ENCODE peak calls at places on chromosome 17, in nine cellular contexts. X, H, I, C, J, E, V, O and F are unnamed samples.

GRCh38 chr17:36940313-36941264 is 3.3 kb downstream of the LHX1 start:
- DNase-seq in J (no peak), C (no peak), X (no peak), O (no peak), V (no peak), H (no peak), E (no peak), I (no peak), F (no peak)

GRCh38 chr17:327296-327695 is 25.3 kb downstream of the RPH3AL start:
- DNase-seq in H (no peak), I (no peak), V (no peak), O (no peak), E (no peak), X (no peak), J (peak), C (no peak), F (peak)

GRCh38 chr17:19728114-19728495 is 11.7 kb upstream of the SLC47A2 start:
- DNase-seq in X (peak), H (no peak), E (peak), O (peak), C (peak), J (peak), V (no peak), I (peak), F (no peak)

GRCh38 chr17:47221154-47221553 is 12.0 kb downstream of the MYL4 start:
- DNase-seq in X (no peak), O (no peak), V (no peak), C (no peak), H (no peak), I (no peak), J (no peak), E (no peak), F (no peak)

GRCh38 chr17:82551779-82552457 is 32.4 kb downstream of the FOXK2 start:
- DNase-seq in J (peak), V (peak), H (no peak), C (peak), X (peak), I (peak), E (peak), O (no peak), F (peak)

GRCh38 chr17:64074704-64075484 is 54.5 kb upstream of the ICAM2 start:
- DNase-seq in X (peak), H (no peak), V (no peak), I (peak), E (no peak), C (no peak), J (no peak), O (peak), F (no peak)

GRCh38 chr17:72440961-72441360 is 320.1 kb downstream of the SOX9 start:
- DNase-seq in V (no peak), C (no peak), I (no peak), J (no peak), X (no peak), H (no peak), E (no peak), O (no peak), F (no peak)

GRCh38 chr17:69325518-69326301 is 1.2 kb downstream of the ABCA5 start:
- DNase-seq in J (no peak), X (no peak), H (no peak), E (no peak), C (no peak), I (peak), O (no peak), V (no peak), F (no peak)

GRCh38 chr17:34603974-34604373 is 24.6 kb downstream of the TMEM132E start:
- DNase-seq in C (no peak), I (no peak), J (no peak), O (no peak), E (no peak), X (no peak), H (no peak), V (no peak), F (no peak)

GRCh38 chr17:35144840-35145239 is 2.7 kb upstream of the NLE1 start:
- DNase-seq in I (no peak), C (no peak), J (no peak), X (no peak), V (no peak), O (no peak), H (no peak), E (no peak), F (no peak)

GRCh38 chr17:64707077-64707591 is 45.0 kb upstream of the SMURF2 start:
- DNase-seq in V (no peak), C (peak), J (peak), O (peak), H (no peak), X (peak), E (peak), I (peak), F (no peak)

GRCh38 chr17:62321451-62321850 is 58.9 kb upstream of the EFCAB3 start:
- DNase-seq in J (no peak), O (no peak), H (no peak), V (no peak), I (no peak), C (peak), E (no peak), X (peak), F (no peak)

GRCh38 chr17:57256708-57257112 is 387 bp downstream of the MSI2 start:
- DNase-seq in J (no peak), V (peak), X (peak), O (no peak), C (no peak), I (peak), H (no peak), E (no peak), F (peak)

GRCh38 chr17:44331249-44331760 is 6.7 kb upstream of the SLC25A39 start:
- DNase-seq in E (peak), C (peak), V (peak), H (no peak), X (peak), O (no peak), J (no peak), I (peak), F (peak)

GRCh38 chr17:33983824-33984574 is 271.1 kb upstream of the CCL2 start:
- DNase-seq in J (no peak), I (no peak), H (no peak), C (no peak), X (no peak), E (no peak), O (no peak), V (no peak), F (no peak)

GRCh38 chr17:6195123-6195522 is 124.9 kb downstream of the WSCD1 start:
- DNase-seq in O (no peak), J (no peak), X (no peak), V (no peak), I (no peak), E (peak), H (no peak), C (no peak), F (no peak)

GRCh38 chr17:18229254-18229653 is 3.8 kb downstream of the LLGL1 start:
- DNase-seq in O (no peak), I (no peak), H (no peak), C (no peak), V (no peak), E (no peak), X (no peak), J (no peak), F (no peak)

GRCh38 chr17:79950306-79950705 is 85.4 kb downstream of the TBC1D16 start:
- DNase-seq in H (no peak), X (no peak), E (no peak), O (no peak), V (no peak), C (no peak), I (peak), J (peak), F (no peak)

GRCh38 chr17:59825533-59826316 is 67.0 kb downstream of the TUBD1 start:
- DNase-seq in X (peak), V (no peak), I (no peak), O (no peak), J (no peak), C (peak), E (no peak), H (no peak), F (no peak)

GRCh38 chr17:82752371-82753200 is 721 bp downstream of the TBCD start:
- DNase-seq in H (no peak), V (peak), E (no peak), J (no peak), C (no peak), O (no peak), I (no peak), X (peak), F (no peak)

GRCh38 chr17:35252646-35253045 is 9.8 kb downstream of the SLFN5 start:
- DNase-seq in E (no peak), V (no peak), O (no peak), I (peak), X (peak), H (no peak), J (no peak), C (no peak), F (no peak)

GRCh38 chr17:32722733-32723132 is 154.2 kb downstream of the MYO1D start:
- DNase-seq in H (no peak), V (no peak), C (peak), I (no peak), J (no peak), O (no peak), E (no peak), X (no peak), F (no peak)

GRCh38 chr17:73720187-73720834 is 76.1 kb upstream of the SDK2 start:
- DNase-seq in O (no peak), I (no peak), J (no peak), C (no peak), E (no peak), V (peak), X (no peak), H (no peak), F (peak)

GRCh38 chr17:26775219-26775822 is 518.6 kb upstream of the WSB1 start:
- DNase-seq in E (no peak), J (no peak), I (no peak), C (no peak), O (no peak), H (no peak), X (no peak), V (no peak), F (no peak)

GRCh38 chr17:40515491-40516041 is 14.1 kb upstream of the TNS4 start:
- DNase-seq in H (no peak), V (peak), E (no peak), X (no peak), J (peak), I (no peak), C (no peak), O (no peak), F (peak)

GRCh38 chr17:65013613-65014391 is 42.7 kb downstream of the GNA13 start:
- DNase-seq in X (peak), C (peak), I (peak), O (no peak), H (no peak), E (no peak), J (no peak), V (no peak), F (peak)

GRCh38 chr17:57811633-57812280 is 38.1 kb downstream of the MRPS23 start:
- DNase-seq in O (no peak), I (no peak), E (no peak), J (no peak), V (no peak), C (no peak), H (no peak), X (no peak), F (no peak)

GRCh38 chr17:151886-152859 is 14.8 kb downstream of the SCGB1C2 start:
- DNase-seq in H (no peak), O (no peak), I (no peak), E (no peak), J (peak), C (peak), V (no peak), X (no peak), F (no peak)

GRCh38 chr17:16282522-16282921 is 65.5 kb downstream of the PIGL start:
- DNase-seq in J (no peak), V (no peak), E (no peak), I (no peak), C (peak), O (peak), X (peak), H (no peak), F (no peak)

GRCh38 chr17:62705781-62706597 is 78.5 kb downstream of the MRC2 start:
- DNase-seq in H (peak), O (no peak), E (peak), X (peak), C (no peak), V (no peak), J (peak), I (no peak), F (no peak)

GRCh38 chr17:15232517-15232915 is 32.6 kb downstream of the PMP22 start:
- DNase-seq in O (no peak), C (no peak), J (no peak), X (peak), E (no peak), V (no peak), I (no peak), H (no peak), F (no peak)

GRCh38 chr17:59377410-59377809 is 46.0 kb downstream of the YPEL2 start:
- DNase-seq in I (no peak), O (no peak), J (no peak), X (peak), H (no peak), V (no peak), E (no peak), C (no peak), F (no peak)

GRCh38 chr17:2186937-2187336 is 116.6 kb downstream of the SMG6 start:
- DNase-seq in O (no peak), V (no peak), E (no peak), H (no peak), I (no peak), X (no peak), J (no peak), C (no peak), F (no peak)

GRCh38 chr17:47742319-47743181 is 9.5 kb downstream of the TBX21 start:
- DNase-seq in E (no peak), H (peak), X (peak), J (peak), C (no peak), O (no peak), I (no peak), V (peak), F (peak)

GRCh38 chr17:56319531-56319930 is 166.3 kb downstream of the ANKFN1 start:
- DNase-seq in V (peak), O (no peak), E (no peak), C (no peak), I (no peak), J (no peak), H (peak), X (peak), F (no peak)

GRCh38 chr17:7445011-7445927 is at the start of gene CHRNB1:
- DNase-seq in C (no peak), I (peak), J (peak), V (no peak), X (peak), O (no peak), H (no peak), E (peak), F (peak)

GRCh38 chr17:46009681-46010596 is 10.9 kb downstream of the STH start:
- DNase-seq in V (no peak), J (no peak), O (no peak), C (peak), H (no peak), E (no peak), X (no peak), I (no peak), F (no peak)

GRCh38 chr17:35630530-35631148 is 43.5 kb downstream of the AP2B1 start:
- DNase-seq in E (no peak), X (peak), V (no peak), I (no peak), C (peak), J (no peak), O (no peak), H (no peak), F (no peak)

GRCh38 chr17:58247511-58248363 is 9.4 kb downstream of the LPO start:
- DNase-seq in V (no peak), H (no peak), O (no peak), I (no peak), X (no peak), C (no peak), J (no peak), E (no peak), F (no peak)

DNA sequence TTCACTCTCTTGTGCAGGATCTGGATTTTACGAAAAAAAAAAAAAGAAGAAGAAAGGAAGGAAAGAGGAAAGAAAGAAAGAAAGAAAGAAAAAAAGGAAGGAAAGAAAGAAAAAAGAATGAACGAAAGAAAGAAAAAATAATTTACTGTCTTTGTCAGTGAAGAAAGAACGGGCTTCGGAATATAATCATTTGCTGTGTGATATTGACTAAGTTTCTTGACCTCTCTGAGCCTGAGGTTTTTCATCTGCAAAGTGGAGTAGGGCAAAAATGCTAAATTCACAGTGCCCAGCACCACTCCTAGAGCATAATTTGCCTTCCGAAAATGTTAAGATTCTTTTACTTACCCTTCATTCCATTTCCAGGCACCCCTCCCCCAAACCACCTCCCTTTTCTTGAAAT is 333 bp upstream of the CCR10 start:
- DNase-seq in E (no peak), O (no peak), X (no peak), I (no peak), H (no peak), V (no peak), J (no peak), C (no peak), F (no peak)
- H3K4me3 ChIP-seq in E (peak), O (peak), X (peak), I (no peak), H (peak), V (peak), J (peak), C (peak), F (peak)

GRCh38 chr17:76700627-76701470 is 9.9 kb downstream of the MXRA7 start:
- DNase-seq in V (no peak), J (peak), X (peak), E (peak), C (peak), O (peak), H (no peak), I (peak), F (peak)
- H3K4me3 ChIP-seq in V (no peak), J (peak), X (peak), E (no peak), C (peak), O (peak), H (no peak), I (no peak), F (no peak)

GRCh38 chr17:39196820-39197331 is 593 bp downstream of the CACNB1 start:
- DNase-seq in J (peak), E (no peak), V (peak), C (no peak), H (no peak), I (peak), X (no peak), O (no peak), F (no peak)

GRCh38 chr17:39194985-39195524 is 2.4 kb downstream of the CACNB1 start:
- DNase-seq in X (no peak), E (peak), I (no peak), J (no peak), H (no peak), O (no peak), C (no peak), V (no peak), F (no peak)

GRCh38 chr17:39194089-39194984 is 3.1 kb downstream of the CACNB1 start:
- DNase-seq in X (peak), O (no peak), V (no peak), E (peak), J (no peak), H (no peak), I (peak), C (peak), F (no peak)

GRCh38 chr17:39196191-39196819 is 1.2 kb downstream of the CACNB1 start:
- DNase-seq in C (no peak), X (no peak), H (no peak), V (no peak), J (no peak), E (no peak), I (no peak), O (no peak), F (no peak)

DNA sequence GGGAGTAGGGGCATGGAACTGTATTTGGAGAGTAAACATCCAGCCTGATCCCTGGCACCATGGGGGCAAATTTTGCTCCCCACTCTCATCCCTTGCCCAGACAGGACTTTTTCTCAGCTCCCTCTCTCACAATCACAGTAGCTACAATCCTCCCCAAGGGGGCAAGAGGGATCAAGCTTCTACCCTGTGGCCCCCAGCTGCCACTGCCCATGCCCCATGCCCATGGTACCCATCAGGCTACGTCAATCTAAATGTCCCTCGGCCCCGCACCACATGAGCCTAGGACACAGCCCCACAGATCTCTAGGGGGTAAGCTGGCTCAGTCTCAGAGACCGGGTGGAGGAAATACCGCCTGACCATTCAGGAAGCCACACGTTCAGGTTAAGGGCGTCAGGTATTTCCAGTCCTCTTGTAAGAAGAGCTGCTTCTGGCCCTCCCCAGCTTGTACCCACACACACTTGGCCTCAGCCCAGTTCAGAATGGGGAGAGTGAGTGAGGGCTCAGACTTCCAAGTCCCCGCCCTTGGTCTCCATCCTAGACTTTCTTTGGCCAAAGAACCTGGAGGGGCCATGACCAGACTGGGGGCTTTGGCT is 1.8 kb downstream of the CACNB1 start:
- DNase-seq in O (no peak), V (peak), H (no peak), C (no peak), J (no peak), E (no peak), I (no peak), X (peak), F (peak)
- H3K4me3 ChIP-seq in O (peak), V (peak), H (peak), C (peak), J (no peak), E (peak), I (no peak), X (peak), F (no peak)

GRCh38 chr17:29948460-29949185 is 7.2 kb downstream of the EFCAB5 start:
- DNase-seq in H (no peak), X (no peak), I (no peak), O (no peak), V (peak), E (no peak), J (no peak), C (no peak), F (no peak)
- H3K4me3 ChIP-seq in H (no peak), X (no peak), I (no peak), O (no peak), V (no peak), E (no peak), J (no peak), C (no peak), F (no peak)

GRCh38 chr17:38428150-38428642 is at the start of gene ARHGAP23:
- DNase-seq in I (peak), X (peak), O (no peak), C (no peak), H (no peak), E (peak), V (peak), J (peak), F (peak)
- H3K4me3 ChIP-seq in I (peak), X (peak), O (peak), C (peak), H (peak), E (peak), V (peak), J (peak), F (peak)

GRCh38 chr17:49437696-49438438 is 23.2 kb upstream of the PHB1 start:
- DNase-seq in O (no peak), X (no peak), C (no peak), E (no peak), V (no peak), I (no peak), J (no peak), H (no peak), F (no peak)

GRCh38 chr17:49438885-49439284 is 24.2 kb upstream of the PHB1 start:
- DNase-seq in V (peak), H (no peak), J (no peak), C (no peak), E (no peak), O (no peak), I (no peak), X (no peak), F (no peak)

GRCh38 chr17:49439673-49440571 is 25.2 kb upstream of the PHB1 start:
- DNase-seq in C (no peak), I (no peak), H (no peak), X (no peak), J (no peak), V (no peak), E (no peak), O (no peak), F (no peak)

GRCh38 chr17:49439305-49439672 is 24.6 kb upstream of the PHB1 start:
- DNase-seq in E (no peak), V (no peak), X (no peak), C (no peak), O (no peak), H (no peak), I (no peak), J (no peak), F (no peak)

DNA sequence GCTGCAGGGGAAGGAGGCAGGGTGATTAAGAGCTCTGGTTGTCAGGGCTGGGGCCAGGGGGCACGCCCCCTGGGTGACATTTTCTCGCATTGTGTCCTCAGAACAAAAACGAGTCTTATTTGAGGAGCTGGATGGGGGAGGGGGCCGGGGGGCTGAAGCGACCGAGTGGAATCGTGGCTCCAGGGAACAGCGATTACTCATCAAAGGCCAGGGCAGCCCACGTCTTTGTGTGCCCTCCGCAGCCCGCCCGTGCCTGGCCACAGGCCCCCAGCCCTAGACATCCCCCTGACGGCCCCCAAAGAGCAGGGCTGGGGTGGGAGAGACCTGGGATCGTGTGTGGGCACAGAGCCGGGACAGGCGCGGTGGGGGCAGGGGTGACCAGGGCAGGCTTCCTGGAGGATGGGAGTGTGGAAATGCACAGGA is 23.8 kb upstream of the PHB1 start:
- DNase-seq in J (no peak), V (no peak), O (no peak), C (no peak), I (no peak), E (peak), X (no peak), H (no peak), F (no peak)
- H3K4me3 ChIP-seq in J (no peak), V (peak), O (no peak), C (no peak), I (no peak), E (no peak), X (no peak), H (peak), F (no peak)

GRCh38 chr17:81390029-81390428 is 5.2 kb upstream of the BAHCC1 start:
- DNase-seq in O (no peak), V (no peak), X (no peak), E (no peak), J (peak), H (no peak), C (no peak), I (no peak), F (no peak)
- H3K4me3 ChIP-seq in O (no peak), V (no peak), X (no peak), E (no peak), J (no peak), H (no peak), C (no peak), I (no peak), F (no peak)